ENCODE peak calls at places on chromosomes 6 and 20, in nine cellular contexts. H, Q, X, R, Y, C, L, I and M are unnamed samples.

GRCh38 chr20:12554416-12554815 is 454.4 kb upstream of the SPTLC3 start:
- DNase-seq in H (no peak), Q (no peak), X (no peak), R (no peak), Y (no peak), C (no peak), L (no peak), I (no peak), M (no peak)

GRCh38 chr6:167968091-167968490 is 29.4 kb upstream of the KIF25 start:
- DNase-seq in H (peak), Q (no peak), X (peak), R (no peak), Y (peak), C (no peak), L (peak), I (peak), M (peak)

GRCh38 chr6:36642913-36643817 is 35.3 kb upstream of the CDKN1A start:
- DNase-seq in H (no peak), Q (peak), X (no peak), R (peak), Y (no peak), C (no peak), L (peak), I (no peak), M (no peak)

GRCh38 chr6:35298625-35299140 is 1.1 kb downstream of the DEF6 start:
- DNase-seq in H (no peak), Q (no peak), X (no peak), R (no peak), Y (no peak), C (no peak), L (no peak), I (no peak), M (no peak)

GRCh38 chr6:136761227-136761922 is 30.9 kb downstream of the MAP3K5 start:
- DNase-seq in H (no peak), Q (peak), X (peak), R (no peak), Y (no peak), C (no peak), L (no peak), I (no peak), M (no peak)

GRCh38 chr6:169847141-169847674 is 95.8 kb downstream of the ERMARD start:
- DNase-seq in H (no peak), Q (no peak), X (peak), R (no peak), Y (no peak), C (no peak), L (no peak), I (no peak), M (no peak)

GRCh38 chr6:146813554-146813953 is 214.8 kb downstream of the ADGB start:
- DNase-seq in H (no peak), Q (no peak), X (no peak), R (no peak), Y (no peak), C (no peak), L (peak), I (no peak), M (no peak)

GRCh38 chr6:131765081-131765852 is 42.6 kb upstream of the ENPP1 start:
- DNase-seq in H (no peak), Q (no peak), X (no peak), R (no peak), Y (no peak), C (no peak), L (peak), I (no peak), M (no peak)

GRCh38 chr20:58745391-58745790 is 52.8 kb downstream of the NPEPL1 start:
- DNase-seq in H (no peak), Q (no peak), X (no peak), R (no peak), Y (no peak), C (no peak), L (no peak), I (no peak), M (no peak)

GRCh38 chr20:23019403-23019802 is 15.7 kb upstream of the SSTR4 start:
- DNase-seq in H (no peak), Q (no peak), X (no peak), R (no peak), Y (no peak), C (no peak), L (no peak), I (no peak), M (no peak)

GRCh38 chr6:163249651-163250101 is 164.8 kb upstream of the QKI start:
- DNase-seq in H (no peak), Q (no peak), X (no peak), R (no peak), Y (no peak), C (no peak), L (peak), I (no peak), M (no peak)

GRCh38 chr6:20630136-20630535 is 95.9 kb downstream of the CDKAL1 start:
- DNase-seq in H (peak), Q (no peak), X (peak), R (no peak), Y (no peak), C (no peak), L (no peak), I (no peak), M (peak)

GRCh38 chr20:22382742-22383141 is 201.6 kb downstream of the FOXA2 start:
- DNase-seq in H (no peak), Q (no peak), X (no peak), R (no peak), Y (no peak), C (no peak), L (no peak), I (no peak), M (no peak)

GRCh38 chr6:106539931-106540330 is 89.4 kb downstream of the RTN4IP1 start:
- DNase-seq in H (peak), Q (no peak), X (no peak), R (no peak), Y (peak), C (no peak), L (no peak), I (no peak), M (no peak)

GRCh38 chr6:57024321-57024720 is 22.2 kb upstream of the KIAA1586 start:
- DNase-seq in H (peak), Q (no peak), X (no peak), R (no peak), Y (no peak), C (no peak), L (no peak), I (no peak), M (no peak)

GRCh38 chr20:41650221-41650948 is 32.2 kb upstream of the CHD6 start:
- DNase-seq in H (peak), Q (peak), X (peak), R (no peak), Y (no peak), C (no peak), L (no peak), I (peak), M (no peak)

GRCh38 chr6:158703121-158703839 is 53.4 kb downstream of the SYTL3 start:
- DNase-seq in H (no peak), Q (peak), X (no peak), R (peak), Y (no peak), C (no peak), L (no peak), I (peak), M (no peak)

GRCh38 chr6:108609276-108609769 is 48.6 kb downstream of the FOXO3 start:
- DNase-seq in H (peak), Q (no peak), X (no peak), R (no peak), Y (peak), C (no peak), L (peak), I (no peak), M (no peak)

GRCh38 chr20:47922280-47922675 is 137.0 kb upstream of the SULF2 start:
- DNase-seq in H (no peak), Q (no peak), X (no peak), R (no peak), Y (no peak), C (no peak), L (no peak), I (no peak), M (no peak)

GRCh38 chr6:79605968-79606764 is 25.0 kb upstream of the SH3BGRL2 start:
- DNase-seq in H (peak), Q (no peak), X (no peak), R (no peak), Y (no peak), C (no peak), L (peak), I (no peak), M (no peak)

GRCh38 chr6:31908791-31909190 is 6.9 kb upstream of the ZBTB12 start:
- DNase-seq in H (no peak), Q (no peak), X (no peak), R (no peak), Y (no peak), C (no peak), L (peak), I (no peak), M (no peak)

GRCh38 chr6:150605333-150605732 is 5.6 kb downstream of the PLEKHG1 start:
- DNase-seq in H (no peak), Q (no peak), X (no peak), R (no peak), Y (no peak), C (no peak), L (no peak), I (no peak), M (no peak)

GRCh38 chr20:45469336-45470261 is at the start of gene WFDC2:
- DNase-seq in H (peak), Q (peak), X (peak), R (no peak), Y (no peak), C (no peak), L (no peak), I (peak), M (peak)

GRCh38 chr20:36399969-36400545 is 93.9 kb downstream of the DLGAP4 start:
- DNase-seq in H (no peak), Q (no peak), X (no peak), R (no peak), Y (no peak), C (no peak), L (no peak), I (no peak), M (no peak)